ENCODE peak calls at places on chromosomes 4 and X, in four cellular contexts. One of them, this sample, is unnamed.

GRCh38 chr4:70721747-70722146 is at the start of gene RUFY3:
- DNase-seq in A172: peak; percentile 88
- DNase-seq in activated gamma-delta T cell treated with anti-CD3 and anti-CD28 coated beads, Interleukin-2, amount 50 U/mL, for 16 hours: no peak
- DNase-seq in CD8-positive, alpha-beta T cell: no peak
- DNase-seq in this sample: no peak

GRCh38 chr4:169612869-169613859 is 781 bp upstream of the NEK1 start:
- DNase-seq in A172: peak; percentile 80
- DNase-seq in CD8-positive, alpha-beta T cell: peak; percentile 55
- DNase-seq in activated gamma-delta T cell treated with anti-CD3 and anti-CD28 coated beads, Interleukin-2, amount 50 U/mL, for 16 hours: peak; percentile 52
- DNase-seq in this sample: peak; percentile 38

GRCh38 chrX:39164212-39164611 is 363.0 kb downstream of the MID1IP1 start:
- DNase-seq in CD8-positive, alpha-beta T cell: no peak
- DNase-seq in A172: no peak
- DNase-seq in activated gamma-delta T cell treated with anti-CD3 and anti-CD28 coated beads, Interleukin-2, amount 50 U/mL, for 16 hours: no peak
- DNase-seq in this sample: no peak

GRCh38 chr4:163544407-163545038 is 50.0 kb downstream of the TMA16 start:
- DNase-seq in A172: peak; percentile 38
- DNase-seq in activated gamma-delta T cell treated with anti-CD3 and anti-CD28 coated beads, Interleukin-2, amount 50 U/mL, for 16 hours: peak; percentile 42
- DNase-seq in CD8-positive, alpha-beta T cell: peak; percentile 51
- DNase-seq in this sample: peak; percentile 41

GRCh38 chr4:7964459-7964858 is 24.8 kb upstream of the AFAP1 start:
- DNase-seq in activated gamma-delta T cell treated with anti-CD3 and anti-CD28 coated beads, Interleukin-2, amount 50 U/mL, for 16 hours: no peak
- DNase-seq in A172: no peak
- DNase-seq in CD8-positive, alpha-beta T cell: no peak
- DNase-seq in this sample: no peak

GRCh38 chr4:156378053-156378665 is 424.5 kb upstream of the CTSO start:
- DNase-seq in CD8-positive, alpha-beta T cell: no peak
- DNase-seq in activated gamma-delta T cell treated with anti-CD3 and anti-CD28 coated beads, Interleukin-2, amount 50 U/mL, for 16 hours: no peak
- DNase-seq in A172: peak; percentile 40
- DNase-seq in this sample: no peak

GRCh38 chrX:78092296-78092695 is 11.8 kb upstream of the PGK1 start:
- DNase-seq in CD8-positive, alpha-beta T cell: no peak
- DNase-seq in activated gamma-delta T cell treated with anti-CD3 and anti-CD28 coated beads, Interleukin-2, amount 50 U/mL, for 16 hours: no peak
- DNase-seq in A172: peak; percentile 59
- DNase-seq in this sample: no peak

GRCh38 chr4:25862411-25863346 is at the start of gene SEL1L3:
- DNase-seq in CD8-positive, alpha-beta T cell: peak; percentile 34
- DNase-seq in activated gamma-delta T cell treated with anti-CD3 and anti-CD28 coated beads, Interleukin-2, amount 50 U/mL, for 16 hours: peak; percentile 32
- DNase-seq in A172: no peak
- DNase-seq in this sample: peak; percentile 59

GRCh38 chr4:122508083-122508482 is 51.6 kb upstream of the IL2 start:
- DNase-seq in A172: peak; percentile 13
- DNase-seq in activated gamma-delta T cell treated with anti-CD3 and anti-CD28 coated beads, Interleukin-2, amount 50 U/mL, for 16 hours: no peak
- DNase-seq in CD8-positive, alpha-beta T cell: no peak
- DNase-seq in this sample: no peak

GRCh38 chr4:113560579-113560978 is 201.0 kb downstream of the CAMK2D start:
- DNase-seq in CD8-positive, alpha-beta T cell: no peak
- DNase-seq in activated gamma-delta T cell treated with anti-CD3 and anti-CD28 coated beads, Interleukin-2, amount 50 U/mL, for 16 hours: no peak
- DNase-seq in A172: no peak
- DNase-seq in this sample: no peak

GRCh38 chrX:19630228-19630627 is 114.9 kb upstream of the MAP3K15 start:
- DNase-seq in CD8-positive, alpha-beta T cell: no peak
- DNase-seq in activated gamma-delta T cell treated with anti-CD3 and anti-CD28 coated beads, Interleukin-2, amount 50 U/mL, for 16 hours: no peak
- DNase-seq in A172: no peak
- DNase-seq in this sample: no peak

GRCh38 chr4:121358473-121358872 is 22.3 kb downstream of the QRFPR start:
- DNase-seq in activated gamma-delta T cell treated with anti-CD3 and anti-CD28 coated beads, Interleukin-2, amount 50 U/mL, for 16 hours: no peak
- DNase-seq in A172: peak; percentile 68
- DNase-seq in CD8-positive, alpha-beta T cell: no peak
- DNase-seq in this sample: no peak

GRCh38 chr4:185096032-185096653 is 46.9 kb upstream of the SLC25A4 start:
- DNase-seq in A172: peak; percentile 29
- DNase-seq in CD8-positive, alpha-beta T cell: no peak
- DNase-seq in activated gamma-delta T cell treated with anti-CD3 and anti-CD28 coated beads, Interleukin-2, amount 50 U/mL, for 16 hours: no peak
- DNase-seq in this sample: no peak

GRCh38 chr4:133969202-133969873 is 232.3 kb downstream of the PABPC4L start:
- DNase-seq in A172: peak; percentile 8
- DNase-seq in activated gamma-delta T cell treated with anti-CD3 and anti-CD28 coated beads, Interleukin-2, amount 50 U/mL, for 16 hours: no peak
- DNase-seq in CD8-positive, alpha-beta T cell: no peak
- DNase-seq in this sample: no peak

GRCh38 chr4:72295966-72296557 is 264.3 kb downstream of the NPFFR2 start:
- DNase-seq in A172: peak; percentile 30
- DNase-seq in CD8-positive, alpha-beta T cell: no peak
- DNase-seq in activated gamma-delta T cell treated with anti-CD3 and anti-CD28 coated beads, Interleukin-2, amount 50 U/mL, for 16 hours: no peak
- DNase-seq in this sample: no peak

GRCh38 chrX:69145714-69146113 is 19.5 kb downstream of the PJA1 start:
- DNase-seq in CD8-positive, alpha-beta T cell: no peak
- DNase-seq in A172: no peak
- DNase-seq in activated gamma-delta T cell treated with anti-CD3 and anti-CD28 coated beads, Interleukin-2, amount 50 U/mL, for 16 hours: no peak
- DNase-seq in this sample: no peak

GRCh38 chrX:134368140-134368539 is 91.8 kb upstream of the HPRT1 start:
- DNase-seq in A172: no peak
- DNase-seq in activated gamma-delta T cell treated with anti-CD3 and anti-CD28 coated beads, Interleukin-2, amount 50 U/mL, for 16 hours: no peak
- DNase-seq in CD8-positive, alpha-beta T cell: no peak
- DNase-seq in this sample: no peak

GRCh38 chr4:687048-687974 is 1.6 kb downstream of the SLC49A3 start:
- DNase-seq in activated gamma-delta T cell treated with anti-CD3 and anti-CD28 coated beads, Interleukin-2, amount 50 U/mL, for 16 hours: no peak
- DNase-seq in CD8-positive, alpha-beta T cell: no peak
- DNase-seq in A172: peak; percentile 90
- DNase-seq in this sample: no peak

GRCh38 chrX:39650883-39651282 is 446.9 kb downstream of the BCOR start:
- DNase-seq in A172: no peak
- DNase-seq in activated gamma-delta T cell treated with anti-CD3 and anti-CD28 coated beads, Interleukin-2, amount 50 U/mL, for 16 hours: no peak
- DNase-seq in CD8-positive, alpha-beta T cell: no peak
- DNase-seq in this sample: no peak

GRCh38 chr4:81786063-81786763 is 314.5 kb upstream of the RASGEF1B start:
- DNase-seq in activated gamma-delta T cell treated with anti-CD3 and anti-CD28 coated beads, Interleukin-2, amount 50 U/mL, for 16 hours: no peak
- DNase-seq in CD8-positive, alpha-beta T cell: no peak
- DNase-seq in A172: peak; percentile 1
- DNase-seq in this sample: no peak

GRCh38 chr4:102390438-102390837 is 45.2 kb upstream of the SLC39A8 start:
- DNase-seq in CD8-positive, alpha-beta T cell: no peak
- DNase-seq in activated gamma-delta T cell treated with anti-CD3 and anti-CD28 coated beads, Interleukin-2, amount 50 U/mL, for 16 hours: no peak
- DNase-seq in A172: peak; percentile 59
- DNase-seq in this sample: no peak

GRCh38 chrX:143632625-143633387 is 3.1 kb downstream of the SLITRK4 start:
- DNase-seq in CD8-positive, alpha-beta T cell: no peak
- DNase-seq in activated gamma-delta T cell treated with anti-CD3 and anti-CD28 coated beads, Interleukin-2, amount 50 U/mL, for 16 hours: no peak
- DNase-seq in A172: no peak
- DNase-seq in this sample: no peak

GRCh38 chr4:138953962-138954371 is 61.6 kb upstream of the NOCT start:
- DNase-seq in activated gamma-delta T cell treated with anti-CD3 and anti-CD28 coated beads, Interleukin-2, amount 50 U/mL, for 16 hours: no peak
- DNase-seq in A172: peak; percentile 91
- DNase-seq in CD8-positive, alpha-beta T cell: no peak
- DNase-seq in this sample: no peak

This sample was measured in T-helper 17 cell.